ENCODE peak calls at places on chromosomes 3 and 15, in six cellular contexts. I, P, O, G, E and Y are unnamed samples.

GRCh38 chr3:196537319-196537984 is 22.3 kb upstream of the SMCO1 start:
- DNase-seq in O (no peak), I (no peak), G (no peak), E (no peak), P (peak; percentile 21), Y (no peak)

GRCh38 chr15:57832183-57832582 is 125.7 kb downstream of the POLR2M start:
- DNase-seq in O (no peak), E (no peak), I (no peak), P (no peak), G (no peak), Y (no peak)

GRCh38 chr15:69793436-69793782 is 304.3 kb downstream of the TLE3 start:
- DNase-seq in P (no peak), I (no peak), G (no peak), O (no peak), E (no peak), Y (peak; percentile 6)

GRCh38 chr3:71201939-71202338 is 381.6 kb downstream of the FOXP1 start:
- DNase-seq in O (no peak), E (no peak), G (peak; percentile 74), P (peak; percentile 82), I (no peak), Y (peak; percentile 65)

GRCh38 chr3:70771426-70772147 is 459.1 kb upstream of the MDFIC2 start:
- DNase-seq in I (no peak), P (no peak), O (peak; percentile 54), E (no peak), G (peak; percentile 10), Y (no peak)

GRCh38 chr15:38531509-38531908 is 33.1 kb downstream of the RASGRP1 start:
- DNase-seq in E (peak; percentile 82), P (peak; percentile 61), I (no peak), O (peak; percentile 33), G (peak; percentile 56), Y (peak; percentile 61)

GRCh38 chr15:60423540-60423939 is 25.8 kb upstream of the ANXA2 start:
- DNase-seq in P (peak; percentile 93), O (peak; percentile 82), E (peak; percentile 95), I (peak; percentile 70), G (peak; percentile 93), Y (no peak)

GRCh38 chr3:103126111-103126510 is 691.3 kb downstream of the ZPLD1 start:
- DNase-seq in I (no peak), G (no peak), O (no peak), E (no peak), P (no peak), Y (no peak)

GRCh38 chr3:8095724-8096123 is 405.9 kb upstream of the LMCD1 start:
- DNase-seq in P (no peak), G (peak; percentile 1), I (no peak), O (no peak), E (no peak), Y (no peak)

GRCh38 chr3:120438971-120439370 is 11.8 kb downstream of the FSTL1 start:
- DNase-seq in E (peak; percentile 89), G (peak; percentile 80), P (peak; percentile 91), I (no peak), O (no peak), Y (peak; percentile 70)

GRCh38 chr3:143171656-143172055 is 52.1 kb downstream of the CHST2 start:
- DNase-seq in G (no peak), E (peak; percentile 18), P (peak; percentile 57), O (no peak), I (no peak), Y (no peak)

GRCh38 chr3:148873928-148874326 is 8.8 kb downstream of the CPA3 start:
- DNase-seq in E (no peak), I (no peak), O (no peak), P (no peak), G (no peak), Y (no peak)

GRCh38 chr15:31440754-31441298 is 114.2 kb downstream of the KLF13 start:
- DNase-seq in G (peak; percentile 41), O (no peak), E (no peak), P (peak; percentile 44), I (no peak), Y (peak; percentile 41)

GRCh38 chr3:150141790-150142189 is 171.1 kb upstream of the PFN2 start:
- DNase-seq in O (no peak), P (no peak), G (no peak), I (no peak), E (no peak), Y (no peak)

GRCh38 chr15:61157933-61158332 is 71.2 kb downstream of the RORA start:
- DNase-seq in G (peak; percentile 38), O (no peak), P (peak; percentile 65), I (no peak), E (no peak), Y (peak; percentile 42)

GRCh38 chr3:13866406-13866965 is 13.4 kb downstream of the WNT7A start:
- DNase-seq in O (no peak), P (no peak), I (no peak), E (no peak), G (no peak), Y (no peak)

GRCh38 chr15:83365370-83365938 is 81.0 kb upstream of the BNC1 start:
- DNase-seq in G (peak; percentile 95), E (peak; percentile 65), I (peak; percentile 25), P (peak; percentile 84), O (peak; percentile 78), Y (no peak)

GRCh38 chr15:75238150-75238549 is 20.0 kb upstream of the GOLGA6C start:
- DNase-seq in P (no peak), O (no peak), E (no peak), I (no peak), G (no peak), Y (peak; percentile 3)